ENCODE peak calls at places on chromosome 22, in nine cellular contexts. T is colonic mucosa, D is mesendoderm, Y is PC-9, Z is Peyer's patch, W is ovary, K is transverse colon, C is GM23338, U is aorta. S is an unnamed sample.

GRCh38 chr22:42872821-42873220 is 15.7 kb upstream of the ARFGAP3 start:
- DNase-seq in T (no peak), W (no peak), U (no peak), D (no peak), C (no peak), Y (no peak), Z (no peak), K (no peak), S (no peak)

GRCh38 chr22:30882974-30883533 is 85.5 kb downstream of the MORC2 start:
- DNase-seq in U (no peak), C (no peak), T (no peak), W (no peak), Z (no peak), K (no peak), D (no peak), Y (peak; percentile 40), S (peak; percentile 11)

GRCh38 chr22:30324008-30324730 is 2.6 kb downstream of the TBC1D10A start:
- DNase-seq in W (no peak), K (no peak), T (no peak), D (no peak), U (no peak), Z (peak; percentile 47), Y (no peak), C (no peak), S (no peak)

GRCh38 chr22:24592144-24592845 is 578 bp downstream of the LRRC75B start:
- DNase-seq in K (peak; percentile 38), Y (no peak), T (no peak), W (peak; percentile 65), Z (no peak), U (peak; percentile 56), D (peak; percentile 64), C (peak; percentile 74), S (peak; percentile 58)

GRCh38 chr22:31148516-31148915 is 8.2 kb upstream of the PLA2G3 start:
- DNase-seq in K (no peak), C (no peak), D (no peak), Y (no peak), U (no peak), T (no peak), W (no peak), Z (no peak), S (no peak)

GRCh38 chr22:38311331-38311635 is 6.0 kb downstream of the CSNK1E start:
- DNase-seq in T (no peak), Z (no peak), U (no peak), C (no peak), W (no peak), Y (no peak), D (no peak), K (no peak), S (no peak)

GRCh38 chr22:46063861-46064235 is 86.5 kb upstream of the PPARA start:
- DNase-seq in D (no peak), K (peak; percentile 21), T (no peak), U (peak; percentile 8), W (peak; percentile 38), Z (peak; percentile 44), C (no peak), Y (no peak), S (peak; percentile 41)

GRCh38 chr22:19817561-19818263 is 37.0 kb downstream of the GNB1L start:
- DNase-seq in D (no peak), Z (no peak), C (no peak), U (no peak), K (no peak), Y (no peak), T (no peak), W (no peak), S (no peak)

GRCh38 chr22:27686534-27686933 is 115.0 kb downstream of the MN1 start:
- DNase-seq in T (peak; percentile 39), K (peak; percentile 34), C (no peak), Z (no peak), D (no peak), W (peak; percentile 31), U (peak; percentile 91), Y (peak; percentile 79), S (peak; percentile 66)

GRCh38 chr22:50361688-50362087 is 18.6 kb downstream of the PPP6R2 start:
- DNase-seq in K (no peak), T (no peak), D (no peak), Y (no peak), Z (no peak), U (no peak), W (no peak), C (no peak), S (no peak)

GRCh38 chr22:45125198-45125597 is 38.5 kb upstream of the NUP50 start:
- DNase-seq in Y (no peak), D (no peak), K (no peak), T (no peak), C (no peak), U (no peak), W (no peak), Z (no peak), S (no peak)

GRCh38 chr22:49362393-49362792 is 465.3 kb downstream of the BRD1 start:
- DNase-seq in C (no peak), Z (no peak), W (no peak), K (no peak), D (no peak), U (no peak), T (peak; percentile 0), Y (no peak), S (no peak)

GRCh38 chr22:42921301-42921700 is 64.2 kb upstream of the ARFGAP3 start:
- DNase-seq in Y (no peak), U (no peak), Z (no peak), K (no peak), W (no peak), T (no peak), D (no peak), C (no peak), S (no peak)

GRCh38 chr22:11627798-11628650 is 3900.0 kb upstream of the OR11H1 start:
- DNase-seq in W (no peak), C (no peak), Z (peak; percentile 49), U (no peak), Y (no peak), K (no peak), D (no peak), T (no peak), S (peak; percentile 39)

GRCh38 chr22:39524753-39525657 is 4.6 kb downstream of the ATF4 start:
- DNase-seq in U (no peak), Y (peak; percentile 33), D (no peak), W (no peak), Z (no peak), T (no peak), C (no peak), K (no peak), S (no peak)

GRCh38 chr22:39525658-39525975 is 5.3 kb downstream of the ATF4 start:
- DNase-seq in T (no peak), U (no peak), Z (no peak), C (no peak), D (no peak), K (no peak), Y (peak; percentile 29), W (no peak), S (peak; percentile 27)

GRCh38 chr22:39527481-39527961 is 5.0 kb downstream of the RPS19BP1 start:
- DNase-seq in W (no peak), D (peak; percentile 63), C (peak; percentile 51), Z (peak; percentile 58), K (peak; percentile 76), U (no peak), T (peak; percentile 85), Y (peak; percentile 75), S (no peak)

GRCh38 chr22:39528080-39528661 is 4.4 kb downstream of the RPS19BP1 start:
- DNase-seq in C (no peak), W (no peak), U (no peak), T (no peak), Z (no peak), Y (no peak), D (peak; percentile 74), K (peak; percentile 41), S (no peak)

GRCh38 chr22:39526736-39527171 is 5.8 kb downstream of the RPS19BP1 start:
- DNase-seq in K (no peak), D (peak; percentile 44), Y (peak; percentile 35), Z (no peak), T (no peak), C (no peak), U (no peak), W (no peak), S (no peak)
- H3K4me1 ChIP-seq in K (peaks cover 84% of the 10 kb centered on the region), D (peaks cover 7% of the 10 kb centered on the region), Y (peaks cover 52% of the 10 kb centered on the region), Z (peaks cover 23% of the 10 kb centered on the region), T (peaks cover 46% of the 10 kb centered on the region), C (peaks cover 44% of the 10 kb centered on the region), U (no peaks in the 10 kb centered on the region), W (peaks cover 24% of the 10 kb centered on the region), S (peaks cover 24% of the 10 kb centered on the region)

DNA sequence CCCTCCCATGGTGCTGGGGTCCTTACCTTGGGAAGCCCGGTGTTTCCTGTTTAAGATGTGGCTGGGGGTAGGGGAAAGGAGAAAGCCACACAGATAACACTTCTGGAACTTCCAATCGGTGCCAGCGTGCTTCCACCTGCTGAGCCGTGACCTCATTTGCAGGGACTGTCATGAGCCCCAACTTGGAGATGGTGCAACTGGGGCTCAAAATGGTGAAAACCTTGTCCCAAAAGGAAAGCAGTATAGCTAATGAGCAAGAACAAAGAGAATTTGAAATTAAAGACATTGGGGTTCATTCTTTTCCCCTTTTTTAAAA is 19.0 kb downstream of the TXN2 start:
- DNase-seq in C (no peak), U (no peak), T (no peak), Y (no peak), D (no peak), W (no peak), Z (no peak), K (no peak), S (no peak)
- H3K27ac ChIP-seq in C (no peak overlapping the region), U (peak overlapping the region; percentile 88), T (no peak overlapping the region), Y (peak overlapping the region; percentile 72), D (peak overlapping the region; percentile 34), W (no peak overlapping the region), Z (no peak overlapping the region), K (peak overlapping the region; percentile 98), S (peak overlapping the region; percentile 61)

DNA sequence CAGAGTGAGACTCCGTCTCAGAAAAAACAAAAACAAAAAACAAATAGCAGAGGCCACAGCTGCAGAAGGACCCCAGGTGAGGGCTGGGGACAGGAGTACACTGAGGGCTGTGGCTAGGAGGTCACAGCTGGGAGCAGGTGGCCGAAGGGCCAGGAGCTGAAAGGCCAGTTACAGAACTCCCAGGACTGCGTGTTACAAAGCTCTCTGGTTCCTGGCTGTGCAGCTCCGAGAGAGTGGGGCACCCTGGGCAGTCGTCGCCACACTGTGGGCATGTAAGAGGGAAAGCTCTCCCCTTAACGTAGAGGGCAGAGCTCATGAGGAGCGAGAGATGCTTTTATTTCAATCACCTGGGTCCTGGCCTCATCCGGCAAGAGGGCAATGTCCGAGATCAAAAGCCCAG is 10.1 kb upstream of the NCF4 start:
- DNase-seq in C (no peak), D (no peak), Z (no peak), T (no peak), U (no peak), W (no peak), K (no peak), Y (no peak), S (no peak)
- H3K27me3 ChIP-seq in C (no peaks in the 10 kb centered on the region), D (no peaks in the 10 kb centered on the region), Z (no peaks in the 10 kb centered on the region), T (no peaks in the 10 kb centered on the region), U (no peaks in the 10 kb centered on the region), W (no peaks in the 10 kb centered on the region), K (peaks cover 22% of the 10 kb centered on the region), Y (no peaks in the 10 kb centered on the region), S (no peaks in the 10 kb centered on the region)

GRCh38 chr22:41418717-41419116 is 27.9 kb downstream of the TOB2 start:
- DNase-seq in K (no peak), Y (no peak), C (no peak), D (no peak), U (no peak), W (no peak), T (no peak), Z (no peak), S (no peak)
- H3K4me1 ChIP-seq in K (peaks cover 50% of the 10 kb centered on the region), Y (peaks cover 8% of the 10 kb centered on the region), C (no peaks in the 10 kb centered on the region), D (peaks cover 4% of the 10 kb centered on the region), U (no peaks in the 10 kb centered on the region), W (peaks cover 19% of the 10 kb centered on the region), T (peaks cover 17% of the 10 kb centered on the region), Z (peaks cover 3% of the 10 kb centered on the region), S (peaks cover 35% of the 10 kb centered on the region)